ENCODE peak calls at places on chromosomes 3 and 15, in four cellular contexts. X is H1, J is HepG2, P is SK-N-SH. E is an unnamed sample.

GRCh38 chr3:192850501-192850981 is 67.1 kb downstream of the MB21D2 start:
- DNase-seq in J (peak; percentile 47), P (no peak), X (no peak), E (peak; percentile 69)

GRCh38 chr3:148950806-148951205 is 40.5 kb upstream of the GYG1 start:
- DNase-seq in P (no peak), J (peak; percentile 16), X (no peak), E (no peak)

GRCh38 chr3:27089063-27089462 is 280.1 kb downstream of the NEK10 start:
- DNase-seq in P (no peak), X (no peak), J (no peak), E (no peak)

GRCh38 chr15:84033793-84034553 is 201.6 kb upstream of the GOLGA6L4 start:
- DNase-seq in X (no peak), J (no peak), P (no peak), E (no peak)

GRCh38 chr15:55770808-55771207 is 27.9 kb upstream of the PRTG start:
- DNase-seq in J (no peak), X (no peak), P (peak; percentile 56), E (no peak)

GRCh38 chr15:57033715-57034439 is 115.4 kb downstream of the TCF12 start:
- DNase-seq in X (no peak), P (no peak), J (peak; percentile 72), E (no peak)

GRCh38 chr15:67061811-67062348 is 3.5 kb upstream of the SMAD3 start:
- DNase-seq in J (no peak), X (no peak), P (no peak), E (no peak)

GRCh38 chr3:27976933-27977332 is 254.8 kb upstream of the EOMES start:
- DNase-seq in X (no peak), P (no peak), J (no peak), E (no peak)

GRCh38 chr15:43883571-43883970 is 56.8 kb downstream of the WDR76 start:
- DNase-seq in P (no peak), X (no peak), J (no peak), E (no peak)
- TF ChIP-seq TCF12 in P (no peak), X (no peak), J (no peak), E (no peak)

DNA sequence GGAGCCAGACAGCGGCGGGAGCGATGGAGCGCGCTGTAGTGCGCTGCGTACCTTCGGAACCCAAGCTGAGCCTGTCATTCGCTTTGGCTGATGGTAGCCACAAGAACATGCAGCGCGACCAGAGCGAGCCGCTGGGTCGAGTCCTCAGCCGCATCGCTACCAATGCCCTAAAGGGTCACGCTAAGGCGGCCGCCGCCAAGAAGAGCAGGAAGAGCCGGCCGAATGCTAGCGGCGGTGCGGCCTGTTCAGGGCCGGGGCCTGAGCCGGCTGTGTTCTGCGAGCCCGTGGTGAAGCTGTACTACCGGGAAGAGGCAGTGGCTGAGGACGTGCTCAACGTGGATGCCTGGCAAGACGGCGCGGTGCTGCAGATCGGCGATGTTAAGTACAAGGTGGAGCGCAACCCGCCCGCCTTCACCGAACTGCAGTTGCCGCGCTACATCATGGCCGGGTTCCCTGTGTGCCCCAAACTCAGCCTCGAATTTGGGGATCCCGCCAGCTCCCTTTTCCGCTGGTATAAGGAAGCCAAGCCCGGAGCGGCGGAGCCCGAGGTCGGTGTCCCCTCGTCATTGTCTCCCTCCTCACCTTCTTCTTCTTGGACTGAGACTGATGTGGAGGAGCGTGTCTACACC is 499 bp downstream of the PDE12 start:
- DNase-seq in P (no peak), J (no peak), X (peak; percentile 60), E (no peak)
- TF ChIP-seq CHD2 in P (no peak), J (no peak), X (no peak), E (no peak)

GRCh38 chr3:56064684-56065083 is 403.6 kb downstream of the ERC2 start:
- DNase-seq in P (no peak), X (no peak), J (no peak), E (no peak)
- TF ChIP-seq TCF12 in P (no peak), X (no peak), J (no peak), E (no peak)

GRCh38 chr15:53757906-53758305 is 1.6 kb downstream of the WDR72 start:
- DNase-seq in X (no peak), J (no peak), P (no peak), E (no peak)
- TF ChIP-seq CHD2 in X (no peak), J (no peak), P (no peak), E (no peak)

GRCh38 chr3:125110016-125110875 is 54.4 kb upstream of the HEG1 start:
- DNase-seq in J (no peak), X (peak; percentile 22), P (no peak), E (no peak)
- TF ChIP-seq TCF12 in J (no peak), X (no peak), P (peak; percentile 90), E (no peak)

GRCh38 chr3:151548206-151548605 is 87.3 kb upstream of the IGSF10 start:
- DNase-seq in J (no peak), X (no peak), P (no peak), E (no peak)

GRCh38 chr3:151539599-151539998 is 78.7 kb upstream of the IGSF10 start:
- DNase-seq in J (no peak), P (no peak), X (no peak), E (no peak)

GRCh38 chr3:151538706-151539403 is 78.0 kb upstream of the IGSF10 start:
- DNase-seq in X (no peak), P (no peak), J (no peak), E (no peak)

GRCh38 chr3:151541184-151541583 is 80.3 kb upstream of the IGSF10 start:
- DNase-seq in J (no peak), X (no peak), P (no peak), E (no peak)

GRCh38 chr3:151544164-151544548 is 83.3 kb upstream of the IGSF10 start:
- DNase-seq in P (no peak), X (no peak), J (no peak), E (no peak)
- TF ChIP-seq CHD2 in P (no peak), X (no peak), J (no peak), E (no peak)

GRCh38 chr3:44762170-44762677 is 630 bp downstream of the KIF15 start:
- DNase-seq in J (no peak), P (peak; percentile 26), X (no peak), E (no peak)
- TF ChIP-seq TCF12 in J (no peak), P (no peak), X (no peak), E (no peak)

DNA sequence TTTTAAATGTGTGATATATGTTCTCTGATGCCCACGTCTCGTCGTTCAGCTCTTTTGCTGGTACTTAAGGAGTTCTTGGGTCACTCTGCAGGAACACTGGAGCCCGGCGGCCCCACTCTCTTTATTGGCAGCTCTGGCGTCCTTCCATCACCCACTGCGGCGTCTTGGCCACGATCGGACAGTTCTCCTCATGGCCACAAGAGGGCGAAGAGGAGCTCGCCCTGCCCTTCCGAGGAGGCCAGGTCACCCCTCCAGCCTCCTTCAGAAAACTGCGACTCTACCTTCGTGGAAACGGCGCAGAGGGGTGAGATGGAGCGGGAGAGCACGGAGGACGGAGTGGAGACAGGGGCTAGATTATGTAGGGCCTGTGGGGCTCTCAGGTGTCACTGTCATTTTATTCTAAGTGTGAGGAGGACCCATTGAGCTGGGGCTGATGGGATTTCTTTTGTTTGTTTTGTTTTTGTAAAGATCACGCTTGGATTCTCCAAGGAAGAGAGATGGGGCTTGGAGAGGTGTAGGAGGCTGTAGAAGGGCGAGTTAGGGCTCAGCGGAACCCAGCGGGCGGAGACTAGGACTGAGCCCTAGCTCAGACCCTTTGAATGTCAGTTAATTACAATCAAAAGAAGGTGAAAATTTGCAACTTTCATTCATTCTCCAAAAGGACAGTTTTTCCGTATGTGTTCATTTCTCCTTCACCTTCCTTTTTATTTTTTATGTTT is 28.0 kb upstream of the GABRA5 start:
- DNase-seq in X (peak; percentile 89), P (peak; percentile 76), J (no peak), E (no peak)
- TF ChIP-seq CHD2 in X (no peak), P (no peak), J (no peak), E (no peak)

GRCh38 chr15:29952245-29952644 is 130.0 kb upstream of the TJP1 start:
- DNase-seq in P (peak; percentile 30), J (no peak), X (no peak), E (no peak)
- TF ChIP-seq TCF12 in P (no peak), J (no peak), X (no peak), E (no peak)

DNA sequence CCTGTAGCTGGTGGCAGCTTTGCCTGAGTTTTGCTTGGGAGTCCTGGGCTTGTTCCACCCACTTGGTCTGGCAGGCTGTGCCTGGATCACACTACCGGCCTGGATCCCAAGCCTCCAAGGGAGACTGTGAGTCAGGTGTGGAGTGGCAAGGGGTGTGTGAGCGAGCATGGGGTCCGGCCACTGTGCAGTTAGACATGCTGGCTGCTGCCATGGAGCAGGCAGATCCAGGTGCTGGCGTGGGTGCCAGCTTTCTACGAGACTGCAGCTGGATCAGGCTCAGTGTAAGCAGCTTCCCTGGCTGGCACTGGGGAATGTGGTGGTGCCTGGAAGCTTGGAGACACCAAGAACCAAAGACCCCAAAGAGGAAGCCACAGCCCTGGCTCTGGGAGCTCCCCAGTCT is 102.0 kb upstream of the BNIP2 start:
- DNase-seq in X (no peak), P (no peak), J (no peak), E (no peak)
- TF ChIP-seq CHD2 in X (no peak), P (no peak), J (no peak), E (no peak)